ENCODE peak calls at places on chromosomes 4 and X, in nine cellular contexts. One of them, this sample, is unnamed.
A peak's percentile ranks its signal among the peaks of the same experiment; 100 is the strongest.

GRCh38 chrX:21683910-21684309 is 25.8 kb upstream of the KLHL34 start:
- DNase-seq in uterus: no peak
- DNase-seq in esophagus squamous epithelium: no peak
- DNase-seq in IMR-90: peak; percentile 74
- DNase-seq in tibial artery: no peak
- DNase-seq in ascending aorta: no peak
- DNase-seq in hepatocyte: no peak
- DNase-seq in Peyer's patch: no peak
- DNase-seq in CD8-positive, alpha-beta T cell: no peak
- DNase-seq in this sample: no peak

GRCh38 chrX:123797543-123798447 is 62.1 kb upstream of the XIAP start:
- DNase-seq in esophagus squamous epithelium: no peak
- DNase-seq in hepatocyte: no peak
- DNase-seq in ascending aorta: no peak
- DNase-seq in IMR-90: no peak
- DNase-seq in CD8-positive, alpha-beta T cell: no peak
- DNase-seq in Peyer's patch: no peak
- DNase-seq in uterus: no peak
- DNase-seq in tibial artery: no peak
- DNase-seq in this sample: no peak

GRCh38 chr4:80309301-80310004 is 26.1 kb upstream of the CFAP299 start:
- DNase-seq in tibial artery: no peak
- DNase-seq in uterus: no peak
- DNase-seq in Peyer's patch: no peak
- DNase-seq in hepatocyte: no peak
- DNase-seq in CD8-positive, alpha-beta T cell: no peak
- DNase-seq in ascending aorta: no peak
- DNase-seq in IMR-90: peak; percentile 96
- DNase-seq in esophagus squamous epithelium: no peak
- DNase-seq in this sample: no peak

GRCh38 chr4:124206779-124207605 is 505.5 kb downstream of the ANKRD50 start:
- DNase-seq in hepatocyte: peak; percentile 26
- DNase-seq in Peyer's patch: no peak
- DNase-seq in uterus: no peak
- DNase-seq in CD8-positive, alpha-beta T cell: no peak
- DNase-seq in IMR-90: peak; percentile 46
- DNase-seq in ascending aorta: no peak
- DNase-seq in tibial artery: no peak
- DNase-seq in esophagus squamous epithelium: no peak
- DNase-seq in this sample: no peak

GRCh38 chrX:118495958-118496762 is 545 bp downstream of the DOCK11 start:
- DNase-seq in CD8-positive, alpha-beta T cell: peak; percentile 89
- DNase-seq in Peyer's patch: peak; percentile 91
- DNase-seq in uterus: peak; percentile 29
- DNase-seq in tibial artery: peak; percentile 75
- DNase-seq in esophagus squamous epithelium: peak; percentile 32
- DNase-seq in hepatocyte: peak; percentile 38
- DNase-seq in ascending aorta: peak; percentile 74
- DNase-seq in IMR-90: no peak
- DNase-seq in this sample: no peak

GRCh38 chr4:85966308-85966882 is 393.5 kb downstream of the MAPK10 start:
- DNase-seq in tibial artery: no peak
- DNase-seq in uterus: no peak
- DNase-seq in CD8-positive, alpha-beta T cell: no peak
- DNase-seq in hepatocyte: no peak
- DNase-seq in ascending aorta: no peak
- DNase-seq in IMR-90: no peak
- DNase-seq in Peyer's patch: no peak
- DNase-seq in esophagus squamous epithelium: no peak
- DNase-seq in this sample: no peak

GRCh38 chr4:69764311-69764710 is 3.9 kb upstream of the SULT1B1 start:
- DNase-seq in ascending aorta: no peak
- DNase-seq in IMR-90: no peak
- DNase-seq in Peyer's patch: no peak
- DNase-seq in tibial artery: no peak
- DNase-seq in esophagus squamous epithelium: no peak
- DNase-seq in uterus: no peak
- DNase-seq in CD8-positive, alpha-beta T cell: no peak
- DNase-seq in hepatocyte: no peak
- DNase-seq in this sample: no peak

GRCh38 chrX:105527759-105528158 is 294.6 kb upstream of the NRK start:
- DNase-seq in IMR-90: no peak
- DNase-seq in esophagus squamous epithelium: no peak
- DNase-seq in Peyer's patch: no peak
- DNase-seq in CD8-positive, alpha-beta T cell: no peak
- DNase-seq in hepatocyte: no peak
- DNase-seq in ascending aorta: no peak
- DNase-seq in uterus: no peak
- DNase-seq in tibial artery: no peak
- DNase-seq in this sample: no peak

GRCh38 chrX:111041018-111041462 is 55.0 kb upstream of the PAK3 start:
- DNase-seq in hepatocyte: peak; percentile 29
- DNase-seq in Peyer's patch: no peak
- DNase-seq in IMR-90: peak; percentile 90
- DNase-seq in uterus: no peak
- DNase-seq in tibial artery: no peak
- DNase-seq in esophagus squamous epithelium: no peak
- DNase-seq in ascending aorta: no peak
- DNase-seq in CD8-positive, alpha-beta T cell: peak; percentile 37
- DNase-seq in this sample: no peak

GRCh38 chrX:39854772-39855747 is 242.7 kb downstream of the BCOR start:
- DNase-seq in uterus: no peak
- DNase-seq in hepatocyte: no peak
- DNase-seq in CD8-positive, alpha-beta T cell: peak; percentile 85
- DNase-seq in ascending aorta: no peak
- DNase-seq in Peyer's patch: peak; percentile 75
- DNase-seq in esophagus squamous epithelium: no peak
- DNase-seq in tibial artery: no peak
- DNase-seq in IMR-90: no peak
- DNase-seq in this sample: no peak

GRCh38 chr4:182432819-182433218 is 189.6 kb downstream of the TENM3 start:
- DNase-seq in hepatocyte: no peak
- DNase-seq in CD8-positive, alpha-beta T cell: no peak
- DNase-seq in Peyer's patch: no peak
- DNase-seq in esophagus squamous epithelium: no peak
- DNase-seq in tibial artery: no peak
- DNase-seq in uterus: no peak
- DNase-seq in ascending aorta: no peak
- DNase-seq in IMR-90: no peak
- DNase-seq in this sample: no peak

GRCh38 chr4:186714006-186714675 is 9.5 kb downstream of the FAT1 start:
- DNase-seq in ascending aorta: no peak
- DNase-seq in hepatocyte: no peak
- DNase-seq in IMR-90: no peak
- DNase-seq in CD8-positive, alpha-beta T cell: no peak
- DNase-seq in esophagus squamous epithelium: no peak
- DNase-seq in tibial artery: no peak
- DNase-seq in Peyer's patch: no peak
- DNase-seq in uterus: no peak
- DNase-seq in this sample: no peak

GRCh38 chr4:7466904-7467303 is 32.2 kb upstream of the PSAPL1 start:
- DNase-seq in IMR-90: no peak
- DNase-seq in esophagus squamous epithelium: no peak
- DNase-seq in Peyer's patch: no peak
- DNase-seq in ascending aorta: no peak
- DNase-seq in CD8-positive, alpha-beta T cell: no peak
- DNase-seq in hepatocyte: no peak
- DNase-seq in uterus: no peak
- DNase-seq in tibial artery: no peak
- DNase-seq in this sample: no peak

GRCh38 chr4:106793933-106794332 is 242.2 kb downstream of the DKK2 start:
- DNase-seq in ascending aorta: no peak
- DNase-seq in uterus: no peak
- DNase-seq in tibial artery: no peak
- DNase-seq in esophagus squamous epithelium: no peak
- DNase-seq in Peyer's patch: no peak
- DNase-seq in CD8-positive, alpha-beta T cell: no peak
- DNase-seq in IMR-90: no peak
- DNase-seq in hepatocyte: no peak
- DNase-seq in this sample: no peak

GRCh38 chr4:35934370-35934981 is 309.8 kb downstream of the ARAP2 start:
- DNase-seq in tibial artery: no peak
- DNase-seq in CD8-positive, alpha-beta T cell: no peak
- DNase-seq in esophagus squamous epithelium: no peak
- DNase-seq in IMR-90: peak; percentile 1
- DNase-seq in Peyer's patch: no peak
- DNase-seq in hepatocyte: peak; percentile 63
- DNase-seq in uterus: no peak
- DNase-seq in ascending aorta: no peak
- DNase-seq in this sample: no peak

GRCh38 chr4:185914583-185915199 is 102.7 kb upstream of the SORBS2 start:
- DNase-seq in CD8-positive, alpha-beta T cell: no peak
- DNase-seq in Peyer's patch: no peak
- DNase-seq in IMR-90: peak; percentile 82
- DNase-seq in ascending aorta: no peak
- DNase-seq in hepatocyte: no peak
- DNase-seq in esophagus squamous epithelium: no peak
- DNase-seq in uterus: no peak
- DNase-seq in tibial artery: no peak
- DNase-seq in this sample: no peak

GRCh38 chrX:103831803-103832544 is at the start of gene RAB9B:
- DNase-seq in esophagus squamous epithelium: no peak
- DNase-seq in tibial artery: peak; percentile 81
- DNase-seq in ascending aorta: peak; percentile 81
- DNase-seq in CD8-positive, alpha-beta T cell: peak; percentile 64
- DNase-seq in IMR-90: peak; percentile 33
- DNase-seq in Peyer's patch: peak; percentile 82
- DNase-seq in uterus: peak; percentile 73
- DNase-seq in hepatocyte: peak; percentile 58
- DNase-seq in this sample: no peak

GRCh38 chr4:141028024-141028529 is 105.2 kb downstream of the RNF150 start:
- DNase-seq in hepatocyte: no peak
- DNase-seq in tibial artery: no peak
- DNase-seq in Peyer's patch: no peak
- DNase-seq in uterus: no peak
- DNase-seq in CD8-positive, alpha-beta T cell: no peak
- DNase-seq in esophagus squamous epithelium: no peak
- DNase-seq in IMR-90: peak; percentile 83
- DNase-seq in ascending aorta: no peak
- DNase-seq in this sample: no peak

GRCh38 chr4:176340871-176341685 is 21.3 kb downstream of the SPCS3 start:
- DNase-seq in IMR-90: peak; percentile 66
- DNase-seq in hepatocyte: peak; percentile 56
- DNase-seq in ascending aorta: no peak
- DNase-seq in esophagus squamous epithelium: no peak
- DNase-seq in uterus: no peak
- DNase-seq in tibial artery: no peak
- DNase-seq in CD8-positive, alpha-beta T cell: no peak
- DNase-seq in Peyer's patch: no peak
- DNase-seq in this sample: no peak

DNA sequence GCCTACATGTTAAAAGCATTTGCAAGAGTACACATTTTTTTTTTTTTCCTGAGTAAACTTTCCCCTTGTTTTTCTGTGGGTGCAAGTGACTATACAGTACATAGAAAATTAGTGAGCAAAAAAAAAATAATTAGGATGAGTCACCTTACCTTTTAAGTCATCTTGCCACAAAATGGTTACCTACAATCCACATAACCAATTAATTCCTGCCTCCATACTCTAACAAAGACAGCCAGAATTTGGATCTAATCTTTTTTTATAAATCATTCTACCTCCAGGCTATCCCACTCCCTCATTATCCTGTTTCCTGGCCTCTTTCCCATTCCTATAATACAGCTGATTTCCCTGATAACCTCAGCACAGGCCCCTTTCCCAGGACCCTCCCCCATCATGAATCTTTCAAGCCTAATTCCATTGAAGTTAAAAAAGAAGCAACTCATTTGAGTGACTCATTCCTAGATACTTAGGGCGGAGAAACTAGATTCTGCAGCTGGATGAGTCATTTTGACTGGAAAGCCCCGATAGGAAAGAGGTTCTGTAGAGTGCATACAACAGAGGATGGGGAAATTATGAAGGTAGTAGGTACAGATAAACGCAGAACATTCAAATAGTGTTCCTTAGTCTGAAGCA is 128.2 kb downstream of the C4orf51 start:
- DNase-seq in Peyer's patch: peak; percentile 50
- DNase-seq in uterus: no peak
- DNase-seq in esophagus squamous epithelium: no peak
- DNase-seq in IMR-90: peak; percentile 98
- DNase-seq in ascending aorta: no peak
- DNase-seq in tibial artery: no peak
- DNase-seq in CD8-positive, alpha-beta T cell: no peak
- DNase-seq in hepatocyte: peak; percentile 70
- DNase-seq in this sample: no peak
- H3K36me3 ChIP-seq in Peyer's patch: no peaks in the 10 kb centered on the region
- H3K36me3 ChIP-seq in uterus: no peaks in the 10 kb centered on the region
- H3K36me3 ChIP-seq in esophagus squamous epithelium: no peaks in the 10 kb centered on the region
- H3K36me3 ChIP-seq in IMR-90: peaks cover 7% of the 10 kb centered on the region
- H3K36me3 ChIP-seq in ascending aorta: no peaks in the 10 kb centered on the region
- H3K36me3 ChIP-seq in tibial artery: peaks cover 4% of the 10 kb centered on the region
- H3K36me3 ChIP-seq in CD8-positive, alpha-beta T cell: no peaks in the 10 kb centered on the region
- H3K36me3 ChIP-seq in hepatocyte: no peaks in the 10 kb centered on the region
- H3K36me3 ChIP-seq in this sample: no peaks in the 10 kb centered on the region

DNA sequence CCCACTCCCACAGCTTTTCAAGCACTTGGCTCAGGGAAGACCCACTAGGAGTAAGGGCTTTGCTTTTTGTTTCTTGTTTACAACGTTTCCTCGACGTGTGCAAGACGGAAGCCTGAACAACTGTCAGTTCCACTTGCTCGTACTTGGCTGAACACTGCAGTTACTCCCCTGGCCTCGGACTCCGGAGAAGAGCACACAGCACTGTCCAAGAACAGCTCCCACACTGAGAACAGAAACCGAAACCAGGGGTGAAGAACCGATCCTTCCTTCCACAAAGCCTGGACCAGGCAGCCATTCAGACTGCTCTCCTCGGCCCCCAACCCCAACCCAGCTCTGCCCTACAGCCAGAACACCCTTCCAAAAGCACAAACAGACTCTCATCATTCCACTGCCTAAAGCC is 25.5 kb downstream of the IRF2 start:
- DNase-seq in Peyer's patch: peak; percentile 65
- DNase-seq in uterus: peak; percentile 61
- DNase-seq in ascending aorta: no peak
- DNase-seq in esophagus squamous epithelium: no peak
- DNase-seq in hepatocyte: no peak
- DNase-seq in tibial artery: no peak
- DNase-seq in IMR-90: peak; percentile 70
- DNase-seq in CD8-positive, alpha-beta T cell: no peak
- DNase-seq in this sample: no peak
- H3K4me1 ChIP-seq in Peyer's patch: no peaks in the 10 kb centered on the region
- H3K4me1 ChIP-seq in uterus: peaks cover 21% of the 10 kb centered on the region
- H3K4me1 ChIP-seq in ascending aorta: peaks cover 5% of the 10 kb centered on the region
- H3K4me1 ChIP-seq in esophagus squamous epithelium: peaks cover 100% of the 10 kb centered on the region
- H3K4me1 ChIP-seq in hepatocyte: peaks cover 11% of the 10 kb centered on the region
- H3K4me1 ChIP-seq in tibial artery: peaks cover 62% of the 10 kb centered on the region
- H3K4me1 ChIP-seq in IMR-90: peaks cover 18% of the 10 kb centered on the region
- H3K4me1 ChIP-seq in CD8-positive, alpha-beta T cell: peaks cover 59% of the 10 kb centered on the region
- H3K4me1 ChIP-seq in this sample: peaks cover 23% of the 10 kb centered on the region

GRCh38 chrX:81202989-81203388 is 1.1 kb downstream of the SH3BGRL start:
- DNase-seq in uterus: no peak
- DNase-seq in IMR-90: no peak
- DNase-seq in Peyer's patch: no peak
- DNase-seq in CD8-positive, alpha-beta T cell: no peak
- DNase-seq in esophagus squamous epithelium: no peak
- DNase-seq in tibial artery: no peak
- DNase-seq in ascending aorta: no peak
- DNase-seq in hepatocyte: no peak
- DNase-seq in this sample: no peak
- H3K4me3 ChIP-seq in uterus: peak overlapping the region; percentile 50
- H3K4me3 ChIP-seq in IMR-90: peak overlapping the region; percentile 58
- H3K4me3 ChIP-seq in Peyer's patch: peak overlapping the region; percentile 51
- H3K4me3 ChIP-seq in CD8-positive, alpha-beta T cell: peak overlapping the region; percentile 90
- H3K4me3 ChIP-seq in esophagus squamous epithelium: peak overlapping the region; percentile 58
- H3K4me3 ChIP-seq in tibial artery: peak overlapping the region; percentile 65
- H3K4me3 ChIP-seq in ascending aorta: peak overlapping the region; percentile 47
- H3K4me3 ChIP-seq in hepatocyte: peak overlapping the region; percentile 27
- H3K4me3 ChIP-seq in this sample: no peak overlapping the region

GRCh38 chr4:38132843-38133662 is 172.9 kb downstream of the PTTG2 start:
- DNase-seq in tibial artery: no peak
- DNase-seq in ascending aorta: no peak
- DNase-seq in CD8-positive, alpha-beta T cell: no peak
- DNase-seq in uterus: no peak
- DNase-seq in hepatocyte: peak; percentile 71
- DNase-seq in Peyer's patch: peak; percentile 76
- DNase-seq in IMR-90: no peak
- DNase-seq in esophagus squamous epithelium: no peak
- DNase-seq in this sample: no peak
- H3K36me3 ChIP-seq in tibial artery: peaks cover 52% of the 10 kb centered on the region
- H3K36me3 ChIP-seq in ascending aorta: peaks cover 40% of the 10 kb centered on the region
- H3K36me3 ChIP-seq in CD8-positive, alpha-beta T cell: peaks cover 4% of the 10 kb centered on the region
- H3K36me3 ChIP-seq in uterus: no peaks in the 10 kb centered on the region
- H3K36me3 ChIP-seq in hepatocyte: no peaks in the 10 kb centered on the region
- H3K36me3 ChIP-seq in Peyer's patch: no peaks in the 10 kb centered on the region
- H3K36me3 ChIP-seq in IMR-90: peaks cover 3% of the 10 kb centered on the region
- H3K36me3 ChIP-seq in esophagus squamous epithelium: peaks cover 41% of the 10 kb centered on the region
- H3K36me3 ChIP-seq in this sample: peaks cover 2% of the 10 kb centered on the region

This sample was measured in iPS DF 6.9.